ENCODE peak calls at places on chromosomes 5 and 9, in five cellular contexts. L is esophagus squamous epithelium, A is adrenal gland, X is BJ, Z is breast epithelium. G is an unnamed sample.

GRCh38 chr5:89560724-89561123 is 677.7 kb upstream of the MEF2C start:
- DNase-seq in L (no peak), A (no peak), X (no peak), Z (no peak), G (no peak)

GRCh38 chr9:11794984-11795383 is 898.2 kb upstream of the TYRP1 start:
- DNase-seq in L (no peak), A (no peak), X (no peak), Z (no peak), G (no peak)

GRCh38 chr9:98972641-98973545 is 29.2 kb downstream of the COL15A1 start:
- DNase-seq in L (no peak), A (no peak), X (no peak), Z (no peak), G (no peak)

GRCh38 chr9:27671591-27671990 is 98.3 kb upstream of the C9orf72 start:
- DNase-seq in L (no peak), A (no peak), X (no peak), Z (no peak), G (no peak)

GRCh38 chr5:173454764-173455598 is 126.8 kb upstream of the STC2 start:
- DNase-seq in L (no peak), A (peak; percentile 45), X (peak; percentile 99), Z (no peak), G (no peak)

GRCh38 chr5:130168211-130168610 is 263.9 kb downstream of the CHSY3 start:
- DNase-seq in L (no peak), A (no peak), X (no peak), Z (no peak), G (no peak)

GRCh38 chr9:135925496-135926133 is 18.3 kb upstream of the CAMSAP1 start:
- DNase-seq in L (no peak), A (no peak), X (no peak), Z (no peak), G (no peak)

GRCh38 chr9:120043448-120043847 is 536.5 kb downstream of the CDK5RAP2 start:
- DNase-seq in L (no peak), A (no peak), X (no peak), Z (no peak), G (no peak)

GRCh38 chr9:137368431-137369110 is 54.4 kb downstream of the EXD3 start:
- DNase-seq in L (no peak), A (peak; percentile 7), X (no peak), Z (no peak), G (no peak)
- TF ChIP-seq CTCF in L (no peak), A (no peak), X (no peak), Z (no peak), G (no peak)

GRCh38 chr5:2751592-2752021 is at the start of gene IRX2:
- DNase-seq in L (no peak), A (no peak), X (peak; percentile 74), Z (peak; percentile 91), G (no peak)
- H3K27me3 ChIP-seq in L (peaks cover 34% of the 10 kb centered on the region), A (peaks cover 94% of the 10 kb centered on the region), X (no peaks in the 10 kb centered on the region), Z (peaks cover 3% of the 10 kb centered on the region), G (peaks cover 72% of the 10 kb centered on the region)

DNA sequence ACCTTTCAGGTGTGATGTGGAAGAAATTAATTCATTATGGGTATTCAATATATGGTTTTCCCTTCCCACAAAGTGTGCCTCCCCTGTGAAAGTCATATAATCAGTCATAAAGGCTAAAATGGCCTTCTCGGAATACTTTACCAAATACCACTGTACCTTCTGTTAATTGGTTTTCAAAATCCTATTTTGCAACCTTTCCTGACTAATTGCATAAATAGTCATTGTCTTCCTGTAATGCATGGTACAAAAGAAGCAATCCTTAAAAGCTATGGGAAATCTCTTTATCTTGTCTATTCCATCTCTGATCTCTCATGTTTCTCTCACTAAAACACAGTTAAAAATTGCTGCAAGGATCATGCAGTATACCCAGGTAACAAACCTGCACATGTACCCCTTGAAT is 44.3 kb upstream of the UGCG start:
- DNase-seq in L (no peak), A (no peak), X (no peak), Z (no peak), G (no peak)
- TF ChIP-seq CTCF in L (no peak), A (no peak), X (no peak), Z (no peak), G (no peak)

DNA sequence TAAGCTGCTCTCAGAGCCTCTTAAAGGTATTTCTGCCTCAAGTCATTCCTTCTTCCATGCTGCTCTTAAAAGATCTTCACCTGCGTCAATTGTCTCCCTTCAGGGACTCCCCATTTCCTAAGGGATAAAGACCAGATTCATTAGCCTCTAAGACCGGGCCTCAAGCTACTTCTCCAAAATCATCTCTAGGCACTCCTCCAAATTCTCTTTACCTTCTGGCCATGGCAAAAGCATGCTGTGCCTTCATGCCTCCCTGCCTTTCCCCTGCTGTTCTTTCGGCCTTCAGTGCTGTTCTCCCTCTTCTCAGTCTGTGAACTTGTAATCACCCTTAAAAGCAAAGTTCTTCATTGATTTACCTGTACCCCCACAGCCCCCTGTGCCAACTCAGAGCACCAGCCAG is 4.4 kb downstream of the TMOD1 start:
- DNase-seq in L (no peak), A (no peak), X (no peak), Z (no peak), G (no peak)
- H3K27me3 ChIP-seq in L (no peaks in the 10 kb centered on the region), A (no peaks in the 10 kb centered on the region), X (peaks cover 37% of the 10 kb centered on the region), Z (no peaks in the 10 kb centered on the region), G (peaks cover 38% of the 10 kb centered on the region)

GRCh38 chr5:163306421-163306820 is 131.0 kb upstream of the CCNG1 start:
- DNase-seq in L (no peak), A (no peak), X (no peak), Z (no peak), G (no peak)
- TF ChIP-seq CTCF in L (no peak), A (no peak), X (no peak), Z (no peak), G (no peak)

GRCh38 chr9:131836607-131837315 is 96.9 kb upstream of the RAPGEF1 start:
- DNase-seq in L (no peak), A (no peak), X (no peak), Z (no peak), G (no peak)
- H3K27me3 ChIP-seq in L (no peaks in the 10 kb centered on the region), A (no peaks in the 10 kb centered on the region), X (peaks cover 15% of the 10 kb centered on the region), Z (no peaks in the 10 kb centered on the region), G (no peaks in the 10 kb centered on the region)